ENCODE peak calls at places on chromosomes 7 and 10, in five cellular contexts. D, N, F, Z and Y are unnamed samples.

GRCh38 chr7:87058739-87059524 is 522 bp downstream of the ELAPOR2 start:
- DNase-seq in D (no peak), N (no peak), F (peak), Z (peak), Y (peak)

GRCh38 chr7:94654764-94655561 is 970 bp downstream of the SGCE start:
- DNase-seq in D (no peak), N (peak), F (no peak), Z (peak), Y (no peak)

GRCh38 chr10:132543916-132544743 is 6.5 kb downstream of the INPP5A start:
- DNase-seq in D (no peak), N (no peak), F (no peak), Z (no peak), Y (peak)

GRCh38 chr7:19920705-19921104 is 147.3 kb upstream of the TMEM196 start:
- DNase-seq in D (no peak), N (no peak), F (no peak), Z (no peak), Y (no peak)

GRCh38 chr10:60023475-60023874 is 117.1 kb upstream of the CCDC6 start:
- DNase-seq in D (no peak), N (no peak), F (no peak), Z (no peak), Y (no peak)

GRCh38 chr10:95196053-95196452 is 2.0 kb downstream of the ACSM6 start:
- DNase-seq in D (no peak), N (no peak), F (no peak), Z (no peak), Y (no peak)

GRCh38 chr7:94395141-94396041 is 696 bp downstream of the COL1A2 start:
- DNase-seq in D (no peak), N (peak), F (no peak), Z (peak), Y (no peak)

GRCh38 chr10:119750391-119751230 is 24.8 kb downstream of the INPP5F start:
- DNase-seq in D (peak), N (peak), F (peak), Z (peak), Y (peak)

GRCh38 chr10:90227259-90227658 is 525.9 kb downstream of the KIF20B start:
- DNase-seq in D (peak), N (peak), F (no peak), Z (no peak), Y (no peak)

GRCh38 chr7:114711244-114711643 is 210.7 kb upstream of the MDFIC start:
- DNase-seq in D (no peak), N (no peak), F (no peak), Z (no peak), Y (no peak)

GRCh38 chr10:132096223-132096622 is 30.5 kb downstream of the JAKMIP3 start:
- DNase-seq in D (no peak), N (peak), F (no peak), Z (no peak), Y (no peak)

GRCh38 chr10:23522345-23522744 is 83.5 kb downstream of the OTUD1 start:
- DNase-seq in D (no peak), N (no peak), F (no peak), Z (no peak), Y (no peak)

GRCh38 chr7:48832303-48832845 is 92.0 kb upstream of the CDC14C start:
- DNase-seq in D (no peak), N (no peak), F (no peak), Z (no peak), Y (no peak)

GRCh38 chr10:50393784-50394183 is 142.5 kb upstream of the ASAH2 start:
- DNase-seq in D (no peak), N (no peak), F (no peak), Z (no peak), Y (no peak)

GRCh38 chr7:47458057-47458456 is 123.9 kb downstream of the TNS3 start:
- DNase-seq in D (no peak), N (no peak), F (no peak), Z (no peak), Y (no peak)

GRCh38 chr7:102860351-102860811 is 52.4 kb upstream of the LRRC17 start:
- DNase-seq in D (no peak), N (no peak), F (no peak), Z (no peak), Y (no peak)

GRCh38 chr10:113657544-113657943 is 6.3 kb downstream of the NRAP start:
- DNase-seq in D (no peak), N (no peak), F (no peak), Z (peak), Y (no peak)

GRCh38 chr7:106367018-106367420 is 82.2 kb upstream of the NAMPT start:
- DNase-seq in D (no peak), N (no peak), F (no peak), Z (peak), Y (no peak)

GRCh38 chr10:24214762-24215161 is 5.8 kb downstream of the KIAA1217 start:
- DNase-seq in D (no peak), N (no peak), F (no peak), Z (no peak), Y (no peak)

GRCh38 chr7:47039899-47040298 is 542.0 kb downstream of the TNS3 start:
- DNase-seq in D (no peak), N (no peak), F (no peak), Z (no peak), Y (no peak)

GRCh38 chr10:125193306-125193877 is 33.0 kb upstream of the CTBP2 start:
- DNase-seq in D (no peak), N (no peak), F (no peak), Z (no peak), Y (no peak)

GRCh38 chr10:110495731-110496552 is 1.8 kb upstream of the DUSP5 start:
- DNase-seq in D (peak), N (peak), F (no peak), Z (no peak), Y (peak)

GRCh38 chr7:115662120-115662519 is 368.4 kb downstream of the TFEC start:
- DNase-seq in D (no peak), N (no peak), F (no peak), Z (no peak), Y (no peak)

GRCh38 chr10:19133992-19134391 is 85.4 kb downstream of the MALRD1 start:
- DNase-seq in D (no peak), N (no peak), F (no peak), Z (no peak), Y (no peak)

GRCh38 chr7:30134011-30134410 is 775 bp upstream of the MTURN start:
- DNase-seq in D (no peak), N (no peak), F (no peak), Z (no peak), Y (no peak)

GRCh38 chr7:27169658-27170493 is 4.2 kb downstream of the HOXA10 start:
- DNase-seq in D (no peak), N (peak), F (no peak), Z (peak), Y (no peak)

GRCh38 chr7:96120856-96121255 is 201.0 kb downstream of the SLC25A13 start:
- DNase-seq in D (no peak), N (no peak), F (no peak), Z (peak), Y (no peak)

GRCh38 chr10:49349390-49349789 is 46.5 kb downstream of the DRGX start:
- DNase-seq in D (no peak), N (no peak), F (no peak), Z (no peak), Y (no peak)

GRCh38 chr7:106029941-106030340 is 66.9 kb downstream of the CDHR3 start:
- DNase-seq in D (no peak), N (no peak), F (no peak), Z (no peak), Y (no peak)

GRCh38 chr10:22156750-22157149 is 61.1 kb downstream of the EBLN1 start:
- DNase-seq in D (no peak), N (no peak), F (no peak), Z (no peak), Y (no peak)

GRCh38 chr10:42970451-42971250 is 106.2 kb upstream of the RET start:
- DNase-seq in D (no peak), N (no peak), F (peak), Z (no peak), Y (no peak)

GRCh38 chr10:14253079-14253478 is 77.6 kb downstream of the FRMD4A start:
- DNase-seq in D (no peak), N (no peak), F (no peak), Z (no peak), Y (no peak)

GRCh38 chr7:36185092-36185491 is 32.0 kb downstream of the EEPD1 start:
- DNase-seq in D (no peak), N (no peak), F (no peak), Z (no peak), Y (no peak)

GRCh38 chr10:87635498-87636312 is 24.0 kb upstream of the PAPSS2 start:
- DNase-seq in D (no peak), N (peak), F (no peak), Z (no peak), Y (no peak)